ENCODE peak calls at places on chromosomes 1 and 21, in four cellular contexts. G is IMR-90, J is HepG2, W is K562. X is an unnamed sample.

GRCh38 chr1:26478988-26479387 is 6.7 kb downstream of the HMGN2 start:
- DNase-seq in G (no peak), J (no peak), W (no peak), X (no peak)

GRCh38 chr1:236536540-236536939 is 12.8 kb downstream of the LGALS8 start:
- DNase-seq in G (no peak), J (no peak), W (no peak), X (no peak)

GRCh38 chr1:27912429-27912828 is 22.4 kb upstream of the SMPDL3B start:
- DNase-seq in G (no peak), J (no peak), W (no peak), X (no peak)

GRCh38 chr1:229340496-229340895 is 2.4 kb downstream of the CCSAP start:
- DNase-seq in G (no peak), J (no peak), W (no peak), X (no peak)

GRCh38 chr1:159860456-159860855 is 2.0 kb downstream of the VSIG8 start:
- DNase-seq in G (no peak), J (no peak), W (no peak), X (no peak)

GRCh38 chr1:79811173-79811572 is 804.6 kb upstream of the ADGRL4 start:
- DNase-seq in G (peak), J (no peak), W (no peak), X (peak)

GRCh38 chr21:27571706-27572105 is 604.8 kb upstream of the ADAMTS5 start:
- DNase-seq in G (peak), J (no peak), W (no peak), X (no peak)

GRCh38 chr1:7042322-7043231 is 257.3 kb downstream of the CAMTA1 start:
- DNase-seq in G (peak), J (peak), W (peak), X (peak)

GRCh38 chr1:32881291-32881690 is 5.0 kb upstream of the HPCA start:
- DNase-seq in G (no peak), J (no peak), W (no peak), X (no peak)

GRCh38 chr21:42677339-42678117 is 24.1 kb downstream of the PDE9A start:
- DNase-seq in G (peak), J (no peak), W (no peak), X (no peak)

GRCh38 chr1:149997585-149998262 is 12.8 kb downstream of the OTUD7B start:
- DNase-seq in G (no peak), J (no peak), W (no peak), X (no peak)

GRCh38 chr1:149993181-149993580 is 17.3 kb downstream of the OTUD7B start:
- DNase-seq in G (no peak), J (no peak), W (no peak), X (no peak)

GRCh38 chr1:150001415-150001814 is 9.1 kb downstream of the OTUD7B start:
- DNase-seq in G (no peak), J (no peak), W (no peak), X (no peak)

GRCh38 chr1:149993764-149994163 is 16.8 kb downstream of the OTUD7B start:
- DNase-seq in G (no peak), J (no peak), W (no peak), X (no peak)

GRCh38 chr1:149995927-149996326 is 14.6 kb downstream of the OTUD7B start:
- DNase-seq in G (peak), J (no peak), W (no peak), X (no peak)
- TF ChIP-seq POLR2A in G (no peak), J (no peak), W (no peak), X (no peak)

GRCh38 chr21:26112979-26113378 is 57.6 kb downstream of the APP start:
- DNase-seq in G (no peak), J (no peak), W (no peak), X (no peak)

GRCh38 chr21:26115899-26116298 is 54.7 kb downstream of the APP start:
- DNase-seq in G (peak), J (no peak), W (no peak), X (no peak)

GRCh38 chr21:26117324-26117971 is 53.1 kb downstream of the APP start:
- DNase-seq in G (no peak), J (no peak), W (no peak), X (no peak)

GRCh38 chr21:26116456-26117011 is 54.0 kb downstream of the APP start:
- DNase-seq in G (peak), J (peak), W (no peak), X (no peak)

GRCh38 chr21:26115346-26115745 is 55.2 kb downstream of the APP start:
- DNase-seq in G (no peak), J (no peak), W (no peak), X (peak)
- TF ChIP-seq MAZ in G (no peak), J (no peak), W (no peak), X (no peak)

GRCh38 chr1:209416660-209417059 is 166.9 kb upstream of the CAMK1G start:
- DNase-seq in G (no peak), J (no peak), W (no peak), X (no peak)
- TF ChIP-seq POLR2A in G (no peak), J (no peak), W (no peak), X (no peak)

GRCh38 chr1:2961081-2961480 is 60.2 kb upstream of the ACTRT2 start:
- DNase-seq in G (no peak), J (no peak), W (no peak), X (no peak)

GRCh38 chr1:2961661-2962060 is 59.6 kb upstream of the ACTRT2 start:
- DNase-seq in G (no peak), J (no peak), W (no peak), X (no peak)

GRCh38 chr1:2962541-2962940 is 58.7 kb upstream of the ACTRT2 start:
- DNase-seq in G (no peak), J (no peak), W (no peak), X (no peak)

GRCh38 chr1:2962946-2963345 is 58.3 kb upstream of the ACTRT2 start:
- DNase-seq in G (no peak), J (no peak), W (no peak), X (no peak)

DNA sequence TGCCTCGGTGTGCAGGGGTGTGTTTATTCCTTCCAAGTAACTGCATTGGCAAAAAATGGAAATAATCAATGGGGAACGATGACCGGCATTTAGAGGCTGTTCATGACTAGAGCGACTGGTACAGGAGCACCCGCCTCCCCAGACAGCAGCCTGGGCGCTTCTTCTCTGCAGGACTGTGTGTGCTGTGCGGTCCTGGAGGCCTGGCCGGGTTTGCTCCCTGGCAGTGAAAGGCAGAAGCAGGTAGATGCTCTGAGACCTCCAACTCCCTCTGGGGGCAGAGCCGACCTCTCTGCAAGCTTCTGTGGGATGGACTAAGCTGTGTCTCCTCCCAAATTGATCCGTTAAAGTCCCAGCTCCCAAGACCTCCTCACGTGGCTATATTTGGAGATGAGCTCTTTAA is 59.2 kb upstream of the ACTRT2 start:
- DNase-seq in G (no peak), J (no peak), W (no peak), X (no peak)
- TF ChIP-seq MAZ in G (no peak), J (no peak), W (no peak), X (no peak)

GRCh38 chr21:45981641-45982255 is at the start of gene COL6A1:
- DNase-seq in G (peak), J (no peak), W (peak), X (no peak)
- TF ChIP-seq POLR2A in G (peak), J (no peak), W (no peak), X (peak)

DNA sequence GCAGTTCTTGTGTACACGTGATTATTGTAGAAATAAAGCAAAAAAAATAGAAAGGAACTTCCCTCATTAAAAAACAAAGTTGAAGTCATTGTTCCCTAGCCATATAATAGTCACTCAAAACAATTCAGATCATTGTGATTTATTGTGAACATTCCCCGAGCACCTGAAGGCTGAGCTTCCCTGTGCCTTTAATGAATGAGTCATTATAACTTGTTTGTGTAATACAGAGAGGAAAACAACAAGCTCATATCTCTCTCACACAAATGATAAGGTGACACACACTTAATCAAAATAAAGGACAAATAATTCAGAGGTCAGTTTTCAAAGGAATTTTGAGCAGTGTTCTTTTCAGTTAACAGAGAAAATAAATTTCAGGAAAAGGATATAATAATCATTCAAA is 326.3 kb downstream of the DUSP10 start:
- DNase-seq in G (no peak), J (no peak), W (no peak), X (no peak)
- TF ChIP-seq MAZ in G (no peak), J (no peak), W (no peak), X (no peak)

GRCh38 chr1:39398278-39399010 is 93.0 kb upstream of the BMP8A start:
- DNase-seq in G (peak), J (peak), W (peak), X (peak)
- TF ChIP-seq POLR2A in G (no peak), J (no peak), W (no peak), X (no peak)

DNA sequence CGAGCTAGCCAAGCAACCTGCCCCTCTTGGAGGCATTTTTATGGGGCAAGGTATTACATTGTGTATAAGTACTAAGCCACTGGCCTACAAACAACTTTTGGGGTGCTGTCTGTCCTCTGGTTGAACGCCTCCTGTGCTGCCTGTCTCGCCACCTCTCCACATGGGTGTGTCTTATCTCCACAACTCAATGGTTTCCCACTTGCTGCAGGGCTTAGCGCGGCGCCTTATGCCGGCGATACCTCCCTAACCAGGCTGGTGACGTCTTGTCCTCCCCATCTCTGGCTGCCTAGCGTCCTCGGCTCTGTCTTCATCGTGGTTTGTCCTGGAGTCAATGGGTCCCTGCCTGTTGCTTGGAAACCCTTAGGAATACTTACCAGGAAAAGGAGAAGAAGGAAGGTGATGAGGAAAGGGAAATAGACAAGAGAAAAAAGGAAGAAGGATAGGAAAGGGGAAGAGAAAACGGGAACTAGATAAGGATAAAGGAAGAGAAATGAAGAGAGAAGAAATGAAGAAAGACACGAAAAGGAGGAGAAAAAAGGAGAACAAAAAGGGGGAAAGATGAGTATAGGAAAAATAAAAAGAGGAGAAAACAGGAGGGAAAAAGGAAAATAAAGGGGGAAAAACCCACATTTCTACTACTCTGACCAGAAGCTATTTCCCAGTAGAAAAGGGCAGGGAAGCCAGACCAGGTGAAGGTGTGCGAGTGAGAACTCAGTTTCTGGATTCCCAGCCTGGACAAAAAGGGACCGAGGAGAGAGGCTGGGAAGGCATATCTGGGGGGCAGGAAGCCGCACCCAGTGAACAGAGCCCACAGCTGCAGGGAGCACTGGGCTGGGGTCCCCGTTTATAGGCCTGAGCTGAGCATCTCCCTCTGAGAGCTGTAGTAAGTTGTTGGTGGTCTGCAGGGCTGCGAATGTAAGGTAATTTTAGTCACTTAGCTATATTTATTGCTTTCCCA is 86.2 kb downstream of the CLIC6 start:
- DNase-seq in G (no peak), J (no peak), W (peak), X (no peak)
- TF ChIP-seq MAZ in G (no peak), J (no peak), W (no peak), X (no peak)